ENCODE peak calls at places on chromosome 18, in six cellular contexts. One of them, this sample, is unnamed.

GRCh38 chr18:7684966-7685365 is 117.8 kb downstream of the PTPRM start:
- DNase-seq in activated CD4-positive, alpha-beta T cell treated with anti-CD3 and anti-CD28 coated beads, Interleukin-2, amount 10 ng/mL, durations not matched to agents 7 days and 5 days: no peak
- DNase-seq in neuronal stem cell: no peak
- DNase-seq in stomach: no peak
- DNase-seq in tibial artery: no peak
- DNase-seq in NCI-H510A treated with DMSO at 0.1 percent for 48 hours: no peak
- DNase-seq in this sample: no peak

GRCh38 chr18:12574494-12575185 is 83.3 kb downstream of the SPIRE1 start:
- DNase-seq in activated CD4-positive, alpha-beta T cell treated with anti-CD3 and anti-CD28 coated beads, Interleukin-2, amount 10 ng/mL, durations not matched to agents 7 days and 5 days: no peak
- DNase-seq in neuronal stem cell: no peak
- DNase-seq in stomach: no peak
- DNase-seq in tibial artery: no peak
- DNase-seq in NCI-H510A treated with DMSO at 0.1 percent for 48 hours: no peak
- DNase-seq in this sample: no peak

GRCh38 chr18:80065705-80066104 is 31.5 kb downstream of the RBFA start:
- DNase-seq in activated CD4-positive, alpha-beta T cell treated with anti-CD3 and anti-CD28 coated beads, Interleukin-2, amount 10 ng/mL, durations not matched to agents 7 days and 5 days: no peak
- DNase-seq in stomach: no peak
- DNase-seq in NCI-H510A treated with DMSO at 0.1 percent for 48 hours: no peak
- DNase-seq in tibial artery: no peak
- DNase-seq in neuronal stem cell: no peak
- DNase-seq in this sample: no peak

GRCh38 chr18:10353791-10354190 is 100.6 kb upstream of the APCDD1 start:
- DNase-seq in stomach: no peak
- DNase-seq in NCI-H510A treated with DMSO at 0.1 percent for 48 hours: no peak
- DNase-seq in tibial artery: no peak
- DNase-seq in activated CD4-positive, alpha-beta T cell treated with anti-CD3 and anti-CD28 coated beads, Interleukin-2, amount 10 ng/mL, durations not matched to agents 7 days and 5 days: no peak
- DNase-seq in neuronal stem cell: no peak
- DNase-seq in this sample: no peak

GRCh38 chr18:48780151-48781001 is 170.4 kb downstream of the SMAD7 start:
- DNase-seq in activated CD4-positive, alpha-beta T cell treated with anti-CD3 and anti-CD28 coated beads, Interleukin-2, amount 10 ng/mL, durations not matched to agents 7 days and 5 days: no peak
- DNase-seq in neuronal stem cell: no peak
- DNase-seq in NCI-H510A treated with DMSO at 0.1 percent for 48 hours: no peak
- DNase-seq in stomach: no peak
- DNase-seq in tibial artery: no peak
- DNase-seq in this sample: no peak

GRCh38 chr18:25075793-25076192 is 276.2 kb downstream of the ZNF521 start:
- DNase-seq in tibial artery: no peak
- DNase-seq in neuronal stem cell: no peak
- DNase-seq in NCI-H510A treated with DMSO at 0.1 percent for 48 hours: no peak
- DNase-seq in activated CD4-positive, alpha-beta T cell treated with anti-CD3 and anti-CD28 coated beads, Interleukin-2, amount 10 ng/mL, durations not matched to agents 7 days and 5 days: no peak
- DNase-seq in stomach: no peak
- DNase-seq in this sample: no peak

GRCh38 chr18:58808349-58808748 is 56.3 kb upstream of the ZNF532 start:
- DNase-seq in stomach: no peak
- DNase-seq in neuronal stem cell: no peak
- DNase-seq in NCI-H510A treated with DMSO at 0.1 percent for 48 hours: no peak
- DNase-seq in tibial artery: no peak
- DNase-seq in activated CD4-positive, alpha-beta T cell treated with anti-CD3 and anti-CD28 coated beads, Interleukin-2, amount 10 ng/mL, durations not matched to agents 7 days and 5 days: no peak
- DNase-seq in this sample: no peak

GRCh38 chr18:36162981-36163380 is 24.3 kb upstream of the MOCOS start:
- DNase-seq in activated CD4-positive, alpha-beta T cell treated with anti-CD3 and anti-CD28 coated beads, Interleukin-2, amount 10 ng/mL, durations not matched to agents 7 days and 5 days: no peak
- DNase-seq in neuronal stem cell: no peak
- DNase-seq in stomach: no peak
- DNase-seq in NCI-H510A treated with DMSO at 0.1 percent for 48 hours: no peak
- DNase-seq in tibial artery: no peak
- DNase-seq in this sample: no peak

GRCh38 chr18:63837556-63837955 is 49.9 kb upstream of the SERPINB2 start:
- DNase-seq in stomach: no peak
- DNase-seq in neuronal stem cell: no peak
- DNase-seq in activated CD4-positive, alpha-beta T cell treated with anti-CD3 and anti-CD28 coated beads, Interleukin-2, amount 10 ng/mL, durations not matched to agents 7 days and 5 days: no peak
- DNase-seq in tibial artery: no peak
- DNase-seq in NCI-H510A treated with DMSO at 0.1 percent for 48 hours: no peak
- DNase-seq in this sample: no peak

GRCh38 chr18:79878741-79879358 is 72.6 kb downstream of the SLC66A2 start:
- DNase-seq in tibial artery: no peak
- DNase-seq in stomach: no peak
- DNase-seq in NCI-H510A treated with DMSO at 0.1 percent for 48 hours: no peak
- DNase-seq in activated CD4-positive, alpha-beta T cell treated with anti-CD3 and anti-CD28 coated beads, Interleukin-2, amount 10 ng/mL, durations not matched to agents 7 days and 5 days: no peak
- DNase-seq in neuronal stem cell: no peak
- DNase-seq in this sample: no peak

GRCh38 chr18:15005313-15006130 is 257.6 kb downstream of the ANKRD30B start:
- DNase-seq in neuronal stem cell: no peak
- DNase-seq in tibial artery: no peak
- DNase-seq in activated CD4-positive, alpha-beta T cell treated with anti-CD3 and anti-CD28 coated beads, Interleukin-2, amount 10 ng/mL, durations not matched to agents 7 days and 5 days: no peak
- DNase-seq in NCI-H510A treated with DMSO at 0.1 percent for 48 hours: no peak
- DNase-seq in stomach: no peak
- DNase-seq in this sample: no peak

GRCh38 chr18:49514577-49514976 is 27.5 kb upstream of the C18orf32 start:
- DNase-seq in NCI-H510A treated with DMSO at 0.1 percent for 48 hours: no peak
- DNase-seq in tibial artery: no peak
- DNase-seq in activated CD4-positive, alpha-beta T cell treated with anti-CD3 and anti-CD28 coated beads, Interleukin-2, amount 10 ng/mL, durations not matched to agents 7 days and 5 days: no peak
- DNase-seq in neuronal stem cell: no peak
- DNase-seq in stomach: no peak
- DNase-seq in this sample: no peak

GRCh38 chr18:63575680-63576079 is 11.5 kb upstream of the SERPINB13 start:
- DNase-seq in tibial artery: no peak
- DNase-seq in neuronal stem cell: no peak
- DNase-seq in activated CD4-positive, alpha-beta T cell treated with anti-CD3 and anti-CD28 coated beads, Interleukin-2, amount 10 ng/mL, durations not matched to agents 7 days and 5 days: no peak
- DNase-seq in stomach: no peak
- DNase-seq in NCI-H510A treated with DMSO at 0.1 percent for 48 hours: no peak
- DNase-seq in this sample: no peak

GRCh38 chr18:4068552-4069158 is 386.5 kb downstream of the DLGAP1 start:
- DNase-seq in NCI-H510A treated with DMSO at 0.1 percent for 48 hours: peak
- DNase-seq in stomach: no peak
- DNase-seq in neuronal stem cell: peak
- DNase-seq in tibial artery: no peak
- DNase-seq in activated CD4-positive, alpha-beta T cell treated with anti-CD3 and anti-CD28 coated beads, Interleukin-2, amount 10 ng/mL, durations not matched to agents 7 days and 5 days: peak
- DNase-seq in this sample: no peak

GRCh38 chr18:62771494-62771893 is 56.2 kb downstream of the PHLPP1 start:
- DNase-seq in NCI-H510A treated with DMSO at 0.1 percent for 48 hours: no peak
- DNase-seq in activated CD4-positive, alpha-beta T cell treated with anti-CD3 and anti-CD28 coated beads, Interleukin-2, amount 10 ng/mL, durations not matched to agents 7 days and 5 days: no peak
- DNase-seq in neuronal stem cell: no peak
- DNase-seq in stomach: no peak
- DNase-seq in tibial artery: no peak
- DNase-seq in this sample: no peak

GRCh38 chr18:76979906-76980305 is 152.7 kb downstream of the MBP start:
- DNase-seq in activated CD4-positive, alpha-beta T cell treated with anti-CD3 and anti-CD28 coated beads, Interleukin-2, amount 10 ng/mL, durations not matched to agents 7 days and 5 days: no peak
- DNase-seq in tibial artery: no peak
- DNase-seq in neuronal stem cell: no peak
- DNase-seq in NCI-H510A treated with DMSO at 0.1 percent for 48 hours: no peak
- DNase-seq in stomach: no peak
- DNase-seq in this sample: no peak

GRCh38 chr18:75407468-75408437 is 19.8 kb downstream of the SMIM21 start:
- DNase-seq in activated CD4-positive, alpha-beta T cell treated with anti-CD3 and anti-CD28 coated beads, Interleukin-2, amount 10 ng/mL, durations not matched to agents 7 days and 5 days: no peak
- DNase-seq in stomach: no peak
- DNase-seq in NCI-H510A treated with DMSO at 0.1 percent for 48 hours: no peak
- DNase-seq in neuronal stem cell: peak
- DNase-seq in tibial artery: no peak
- DNase-seq in this sample: no peak

GRCh38 chr18:45690975-45691815 is 32.8 kb upstream of the SLC14A1 start:
- DNase-seq in stomach: peak
- DNase-seq in tibial artery: peak
- DNase-seq in NCI-H510A treated with DMSO at 0.1 percent for 48 hours: peak
- DNase-seq in activated CD4-positive, alpha-beta T cell treated with anti-CD3 and anti-CD28 coated beads, Interleukin-2, amount 10 ng/mL, durations not matched to agents 7 days and 5 days: peak
- DNase-seq in neuronal stem cell: peak
- DNase-seq in this sample: peak

GRCh38 chr18:23890589-23890988 is 124.0 kb upstream of the TTC39C start:
- DNase-seq in stomach: no peak
- DNase-seq in tibial artery: no peak
- DNase-seq in neuronal stem cell: no peak
- DNase-seq in activated CD4-positive, alpha-beta T cell treated with anti-CD3 and anti-CD28 coated beads, Interleukin-2, amount 10 ng/mL, durations not matched to agents 7 days and 5 days: no peak
- DNase-seq in NCI-H510A treated with DMSO at 0.1 percent for 48 hours: no peak
- DNase-seq in this sample: no peak

GRCh38 chr18:34643982-34644381 is 66.1 kb upstream of the DTNA start:
- DNase-seq in neuronal stem cell: no peak
- DNase-seq in tibial artery: no peak
- DNase-seq in activated CD4-positive, alpha-beta T cell treated with anti-CD3 and anti-CD28 coated beads, Interleukin-2, amount 10 ng/mL, durations not matched to agents 7 days and 5 days: no peak
- DNase-seq in NCI-H510A treated with DMSO at 0.1 percent for 48 hours: no peak
- DNase-seq in stomach: no peak
- DNase-seq in this sample: no peak

This sample was measured in NCI-H774.